ENCODE peak calls at places on chromosomes 12 and 14, in five cellular contexts. Q is fibroblast of lung, M is mammary epithelial cell, S is HepG2, V is astrocyte. O is an unnamed sample.

GRCh38 chr14:67729072-67729561 is 27.4 kb downstream of the RDH12 start:
- DNase-seq in V (no peak), S (peak; percentile 28), Q (no peak), M (no peak), O (no peak)

GRCh38 chr14:61562321-61563161 is 132.8 kb upstream of the HIF1A start:
- DNase-seq in M (peak; percentile 100), V (peak; percentile 100), Q (peak; percentile 100), S (peak; percentile 90), O (peak; percentile 78)

GRCh38 chr12:15522574-15523187 is 200.4 kb downstream of the PTPRO start:
- DNase-seq in Q (peak; percentile 40), S (peak; percentile 38), M (peak; percentile 39), V (peak; percentile 39), O (peak; percentile 56)

GRCh38 chr12:25151476-25151875 is 43.5 kb downstream of the DNAI7 start:
- DNase-seq in Q (peak; percentile 98), S (no peak), M (peak; percentile 86), V (peak; percentile 98), O (no peak)

GRCh38 chr14:65927871-65928270 is 515.3 kb downstream of the FUT8 start:
- DNase-seq in M (no peak), V (no peak), Q (no peak), S (no peak), O (no peak)

GRCh38 chr12:60689137-60689536 is 1093.3 kb downstream of the SLC16A7 start:
- DNase-seq in S (no peak), Q (no peak), M (peak; percentile 3), V (no peak), O (no peak)

GRCh38 chr14:59013672-59014298 is 174.7 kb upstream of the DAAM1 start:
- DNase-seq in S (peak; percentile 66), Q (peak; percentile 66), V (peak; percentile 62), M (peak; percentile 72), O (no peak)

GRCh38 chr12:124636138-124636968 is 68.9 kb upstream of the NCOR2 start:
- DNase-seq in V (peak; percentile 64), M (peak; percentile 96), Q (peak; percentile 76), S (no peak), O (peak; percentile 59)

GRCh38 chr14:69262516-69262915 is 2.6 kb downstream of the GALNT16 start:
- DNase-seq in M (no peak), V (no peak), Q (no peak), S (no peak), O (no peak)

GRCh38 chr14:23485311-23485710 is 15.8 kb downstream of the NGDN start:
- DNase-seq in M (no peak), S (no peak), V (no peak), Q (no peak), O (no peak)

GRCh38 chr12:109020750-109021380 is at the start of gene SVOP:
- DNase-seq in Q (peak; percentile 80), V (peak; percentile 66), S (peak; percentile 63), M (peak; percentile 65), O (peak; percentile 61)

GRCh38 chr12:42407306-42407705 is 81.3 kb downstream of the PPHLN1 start:
- DNase-seq in V (peak; percentile 7), S (no peak), Q (peak; percentile 14), M (peak; percentile 10), O (no peak)

GRCh38 chr12:65619018-65619417 is 205.3 kb upstream of the HMGA2 start:
- DNase-seq in M (no peak), Q (no peak), V (no peak), S (no peak), O (no peak)

GRCh38 chr12:51941669-51942455 is 9.6 kb upstream of the ACVR1B start:
- DNase-seq in Q (no peak), V (no peak), M (peak; percentile 79), S (no peak), O (no peak)

GRCh38 chr12:51942501-51943000 is 8.9 kb upstream of the ACVR1B start:
- DNase-seq in V (no peak), Q (no peak), S (no peak), M (no peak), O (no peak)

GRCh38 chr12:51941011-51941561 is 10.4 kb upstream of the ACVR1B start:
- DNase-seq in M (no peak), Q (no peak), V (no peak), S (no peak), O (no peak)

GRCh38 chr12:51944608-51945233 is 6.8 kb upstream of the ACVR1B start:
- DNase-seq in V (no peak), S (no peak), Q (no peak), M (no peak), O (no peak)

DNA sequence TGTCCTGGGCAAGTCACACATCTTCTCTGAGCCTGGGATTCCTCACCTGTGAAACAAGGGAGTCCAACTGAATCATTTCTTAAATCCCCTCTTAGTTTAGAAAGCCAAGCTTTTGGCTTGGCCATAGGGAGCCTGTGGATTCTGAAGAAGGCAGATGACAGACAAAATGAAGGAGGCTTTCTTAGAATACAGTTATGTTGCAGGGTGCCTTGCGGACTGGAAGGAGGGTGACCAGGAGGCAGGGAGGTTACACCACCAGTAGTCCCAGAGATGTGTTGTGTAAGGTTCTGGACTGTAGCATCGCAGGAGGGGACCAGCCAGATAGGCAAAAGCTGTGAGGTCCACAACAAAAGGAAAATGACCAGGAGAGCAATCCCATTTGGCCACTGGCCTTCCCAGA is 8.2 kb upstream of the ACVR1B start:
- DNase-seq in S (no peak), M (no peak), Q (no peak), V (no peak), O (no peak)
- TF ChIP-seq EZH2 in S (no peak), M (no peak), Q (no peak), V (no peak), O (no peak)

GRCh38 chr14:104390221-104390931 is 189.2 kb upstream of the C14orf180 start:
- DNase-seq in S (no peak), M (no peak), Q (no peak), V (no peak), O (no peak)
- TF ChIP-seq EZH2 in S (no peak), M (no peak), Q (no peak), V (no peak), O (no peak)

GRCh38 chr12:48996794-48997718 is 2.1 kb downstream of the DDN start:
- DNase-seq in M (no peak), V (peak; percentile 37), Q (peak; percentile 60), S (peak; percentile 65), O (no peak)
- TF ChIP-seq EZH2 in M (no peak), V (peak; percentile 90), Q (peak; percentile 81), S (no peak), O (no peak)

GRCh38 chr12:114682920-114683708 is 861 bp downstream of the TBX3 start:
- DNase-seq in Q (no peak), M (peak; percentile 31), S (no peak), V (no peak), O (no peak)
- TF ChIP-seq EZH2 in Q (no peak), M (no peak), S (no peak), V (no peak), O (no peak)

GRCh38 chr12:54016051-54016450 is 7.3 kb downstream of the HOXC8 start:
- DNase-seq in V (no peak), M (no peak), Q (no peak), S (no peak), O (no peak)

GRCh38 chr12:54015210-54015931 is 6.6 kb downstream of the HOXC8 start:
- DNase-seq in Q (no peak), M (no peak), V (no peak), S (no peak), O (no peak)

GRCh38 chr12:54012631-54013398 is 4.0 kb downstream of the HOXC8 start:
- DNase-seq in M (no peak), Q (no peak), S (no peak), V (no peak), O (no peak)

GRCh38 chr12:54016478-54016964 is 7.7 kb downstream of the HOXC8 start:
- DNase-seq in V (no peak), M (peak; percentile 74), Q (no peak), S (no peak), O (no peak)

GRCh38 chr12:54014315-54015209 is 5.8 kb downstream of the HOXC8 start:
- DNase-seq in M (no peak), S (no peak), V (no peak), Q (no peak), O (no peak)
- TF ChIP-seq EZH2 in M (no peak), S (no peak), V (peak; percentile 23), Q (peak; percentile 68), O (no peak)

GRCh38 chr14:101561145-101561896 is at the start of gene DIO3:
- DNase-seq in V (peak; percentile 11), Q (peak; percentile 44), M (no peak), S (no peak), O (no peak)
- TF ChIP-seq EZH2 in V (peak; percentile 58), Q (no peak), M (no peak), S (no peak), O (no peak)

GRCh38 chr12:49344486-49345047 is 2.1 kb upstream of the DNAJC22 start:
- DNase-seq in S (no peak), V (no peak), M (no peak), Q (no peak), O (no peak)
- TF ChIP-seq EZH2 in S (no peak), V (no peak), M (no peak), Q (peak; percentile 25), O (no peak)

GRCh38 chr12:53937596-53938275 is 895 bp upstream of the HOXC13 start:
- DNase-seq in Q (no peak), S (no peak), M (no peak), V (no peak), O (no peak)

GRCh38 chr12:53932915-53933314 is 5.7 kb upstream of the HOXC13 start:
- DNase-seq in S (no peak), M (no peak), Q (no peak), V (no peak), O (no peak)

GRCh38 chr12:53938276-53939140 is at the start of gene HOXC13:
- DNase-seq in M (peak; percentile 100), S (peak; percentile 33), Q (no peak), V (no peak), O (peak; percentile 94)

GRCh38 chr12:53937099-53937498 is 1.5 kb upstream of the HOXC13 start:
- DNase-seq in M (no peak), S (no peak), V (no peak), Q (no peak), O (no peak)

DNA sequence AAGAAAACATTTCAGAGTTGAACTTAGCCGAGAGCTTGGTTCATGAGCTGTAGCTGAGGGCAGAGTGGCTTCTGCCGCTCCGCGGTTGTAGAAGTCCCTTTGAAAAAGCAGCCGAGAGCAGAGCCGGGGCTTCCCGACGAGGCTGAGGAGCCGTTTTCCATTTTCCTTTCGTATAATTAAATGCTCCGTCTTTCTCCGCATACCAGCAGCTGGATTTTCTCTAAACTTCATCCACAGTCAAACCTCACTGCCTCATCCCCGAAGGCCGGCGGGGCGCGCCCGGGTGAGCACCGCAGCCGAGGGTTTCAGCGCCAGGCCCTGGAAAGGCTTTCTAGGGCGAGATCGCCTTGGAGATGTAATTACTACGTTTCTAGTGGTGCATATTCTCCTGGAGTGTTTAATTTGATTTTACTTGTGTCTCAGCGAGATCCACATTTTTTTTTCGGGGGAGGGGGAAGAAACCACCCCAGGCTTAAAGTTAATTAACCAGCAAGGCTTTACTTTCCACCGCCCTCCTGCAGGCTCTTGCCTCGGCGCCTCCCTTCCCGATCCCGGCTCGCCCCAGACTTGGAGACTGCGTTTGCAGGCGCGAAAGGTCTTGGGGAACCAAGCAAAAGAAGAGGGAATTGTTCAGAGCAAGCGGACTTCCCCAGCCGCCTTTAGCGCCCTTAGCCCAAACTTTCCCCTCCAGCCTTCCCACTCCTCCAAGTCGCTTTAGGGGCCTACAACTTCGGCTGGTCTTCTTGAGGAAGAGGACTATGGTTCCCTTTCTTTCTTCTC is 2.9 kb upstream of the HOXC13 start:
- DNase-seq in Q (no peak), S (no peak), M (no peak), V (no peak), O (no peak)
- TF ChIP-seq EZH2 in Q (peak; percentile 61), S (peak; percentile 18), M (no peak), V (peak; percentile 54), O (no peak)

O was measured in PC-9.